ENCODE peak calls at places on chromosomes 2 and 18, in ten cellular contexts. A, V, S, D, C, L, H, W, X and O are unnamed samples.

GRCh38 chr2:128396500-128396891 is 77.8 kb upstream of the HS6ST1 start:
- DNase-seq in A (no peak), V (no peak), S (no peak), D (no peak), C (no peak), L (peak), H (no peak), W (no peak), X (no peak), O (no peak)

GRCh38 chr18:31245820-31246219 is 72.1 kb upstream of the DSG1 start:
- DNase-seq in A (no peak), V (no peak), S (no peak), D (no peak), C (no peak), L (no peak), H (no peak), W (no peak), X (no peak), O (peak)

GRCh38 chr2:7819860-7820259 is 862.0 kb upstream of the ID2 start:
- DNase-seq in A (no peak), V (no peak), S (no peak), D (no peak), C (no peak), L (no peak), H (no peak), W (no peak), X (no peak), O (no peak)

GRCh38 chr2:176002684-176003225 is 688 bp upstream of the LNPK start:
- DNase-seq in A (peak), V (no peak), S (peak), D (peak), C (peak), L (peak), H (no peak), W (peak), X (peak), O (peak)

GRCh38 chr2:20483496-20483895 is 36.6 kb downstream of the RHOB start:
- DNase-seq in A (no peak), V (no peak), S (no peak), D (no peak), C (no peak), L (peak), H (no peak), W (peak), X (no peak), O (no peak)

GRCh38 chr2:60290534-60290933 is 262.9 kb downstream of the BCL11A start:
- DNase-seq in A (no peak), V (no peak), S (no peak), D (no peak), C (no peak), L (no peak), H (no peak), W (no peak), X (no peak), O (no peak)

GRCh38 chr18:295756-296155 is 27.9 kb upstream of the THOC1 start:
- DNase-seq in A (peak), V (no peak), S (no peak), D (no peak), C (no peak), L (no peak), H (no peak), W (no peak), X (no peak), O (no peak)

GRCh38 chr2:36456227-36456788 is 100.7 kb downstream of the CRIM1 start:
- DNase-seq in A (peak), V (no peak), S (peak), D (peak), C (peak), L (peak), H (no peak), W (no peak), X (no peak), O (peak)

GRCh38 chr2:219998099-219998498 is 370.7 kb downstream of the SLC4A3 start:
- DNase-seq in A (no peak), V (no peak), S (no peak), D (no peak), C (peak), L (no peak), H (no peak), W (no peak), X (no peak), O (no peak)

GRCh38 chr2:232887171-232887850 is 17.2 kb downstream of the SNORC start:
- DNase-seq in A (peak), V (no peak), S (no peak), D (no peak), C (peak), L (no peak), H (no peak), W (no peak), X (no peak), O (no peak)

GRCh38 chr2:142052220-142052863 is 78.5 kb downstream of the LRP1B start:
- DNase-seq in A (no peak), V (no peak), S (no peak), D (no peak), C (peak), L (no peak), H (no peak), W (no peak), X (no peak), O (no peak)

GRCh38 chr2:151817929-151818328 is 10.3 kb downstream of the ARL5A start:
- DNase-seq in A (no peak), V (no peak), S (no peak), D (no peak), C (no peak), L (no peak), H (no peak), W (no peak), X (no peak), O (no peak)

GRCh38 chr2:161165266-161165665 is 5.0 kb downstream of the TANK start:
- DNase-seq in A (peak), V (no peak), S (no peak), D (no peak), C (peak), L (no peak), H (no peak), W (no peak), X (no peak), O (peak)

GRCh38 chr2:47309952-47310800 is 92.8 kb upstream of the MSH2 start:
- DNase-seq in A (peak), V (no peak), S (no peak), D (no peak), C (no peak), L (peak), H (peak), W (peak), X (peak), O (peak)

GRCh38 chr2:43230481-43230880 is 4.1 kb upstream of the ZFP36L2 start:
- DNase-seq in A (no peak), V (no peak), S (no peak), D (no peak), C (no peak), L (no peak), H (no peak), W (no peak), X (no peak), O (no peak)

GRCh38 chr2:127792805-127793204 is 18.2 kb downstream of the WDR33 start:
- DNase-seq in A (no peak), V (no peak), S (no peak), D (no peak), C (no peak), L (no peak), H (no peak), W (no peak), X (no peak), O (no peak)

GRCh38 chr18:79260510-79260909 is 135.2 kb upstream of the NFATC1 start:
- DNase-seq in A (no peak), V (no peak), S (no peak), D (no peak), C (no peak), L (no peak), H (no peak), W (no peak), X (no peak), O (no peak)

GRCh38 chr2:1613731-1614354 is 130.5 kb downstream of the PXDN start:
- DNase-seq in A (peak), V (no peak), S (no peak), D (no peak), C (no peak), L (no peak), H (no peak), W (no peak), X (no peak), O (peak)

GRCh38 chr2:181790716-181791649 is 100.5 kb upstream of the ITPRID2 start:
- DNase-seq in A (peak), V (peak), S (no peak), D (no peak), C (peak), L (peak), H (no peak), W (no peak), X (no peak), O (peak)

GRCh38 chr2:113118263-113118657 is 9.1 kb upstream of the IL1RN start:
- DNase-seq in A (no peak), V (no peak), S (no peak), D (no peak), C (no peak), L (no peak), H (no peak), W (no peak), X (no peak), O (no peak)

GRCh38 chr2:215530191-215530968 is 94.5 kb upstream of the FN1 start:
- DNase-seq in A (peak), V (no peak), S (no peak), D (no peak), C (peak), L (no peak), H (no peak), W (no peak), X (no peak), O (peak)

GRCh38 chr2:159140070-159140774 is 146.3 kb downstream of the WDSUB1 start:
- DNase-seq in A (peak), V (peak), S (no peak), D (no peak), C (peak), L (no peak), H (no peak), W (no peak), X (no peak), O (peak)

GRCh38 chr2:85772841-85773491 is 19.2 kb downstream of the ATOH8 start:
- DNase-seq in A (no peak), V (no peak), S (no peak), D (no peak), C (peak), L (no peak), H (no peak), W (no peak), X (no peak), O (no peak)

GRCh38 chr2:181685150-181685688 is 4.9 kb upstream of the NEUROD1 start:
- DNase-seq in A (peak), V (no peak), S (peak), D (peak), C (peak), L (no peak), H (peak), W (no peak), X (no peak), O (no peak)

GRCh38 chr18:37447959-37448916 is 117.4 kb downstream of the CELF4 start:
- DNase-seq in A (no peak), V (no peak), S (no peak), D (peak), C (no peak), L (no peak), H (no peak), W (no peak), X (no peak), O (no peak)

GRCh38 chr2:44358498-44358897 is 2.8 kb downstream of the PREPL start:
- DNase-seq in A (peak), V (no peak), S (no peak), D (peak), C (peak), L (peak), H (no peak), W (no peak), X (no peak), O (peak)

GRCh38 chr2:46241344-46241743 is 55.9 kb upstream of the EPAS1 start:
- DNase-seq in A (peak), V (no peak), S (no peak), D (no peak), C (peak), L (no peak), H (no peak), W (no peak), X (no peak), O (peak)

GRCh38 chr2:54999182-54999581 is 51.1 kb downstream of the RTN4 start:
- DNase-seq in A (peak), V (peak), S (no peak), D (peak), C (peak), L (no peak), H (no peak), W (no peak), X (no peak), O (peak)

GRCh38 chr18:35136248-35136647 is 95.0 kb downstream of the MAPRE2 start:
- DNase-seq in A (no peak), V (no peak), S (no peak), D (no peak), C (no peak), L (no peak), H (no peak), W (no peak), X (no peak), O (no peak)

GRCh38 chr2:200396726-200397348 is 90.3 kb downstream of the SPATS2L start:
- DNase-seq in A (peak), V (no peak), S (no peak), D (no peak), C (peak), L (no peak), H (no peak), W (no peak), X (no peak), O (peak)

GRCh38 chr18:471701-472100 is 28.8 kb downstream of the COLEC12 start:
- DNase-seq in A (peak), V (no peak), S (no peak), D (no peak), C (peak), L (no peak), H (no peak), W (no peak), X (no peak), O (peak)

GRCh38 chr2:41836944-41837343 is 210.9 kb upstream of the PKDCC start:
- DNase-seq in A (peak), V (no peak), S (peak), D (no peak), C (peak), L (peak), H (peak), W (no peak), X (no peak), O (peak)

GRCh38 chr2:48205137-48205798 is 299.0 kb upstream of the FBXO11 start:
- DNase-seq in A (peak), V (no peak), S (no peak), D (no peak), C (peak), L (no peak), H (peak), W (peak), X (peak), O (peak)

GRCh38 chr18:52903858-52904257 is 563.9 kb downstream of the DCC start:
- DNase-seq in A (peak), V (no peak), S (peak), D (peak), C (no peak), L (peak), H (no peak), W (peak), X (no peak), O (peak)

GRCh38 chr2:70494283-70494886 is 59.2 kb downstream of the TGFA start:
- DNase-seq in A (no peak), V (no peak), S (no peak), D (no peak), C (no peak), L (no peak), H (no peak), W (no peak), X (no peak), O (no peak)